ENCODE peak calls at places on chromosome 21, in five cellular contexts. L, P, A, J and H are unnamed samples.

GRCh38 chr21:37370152-37371040 is 3.8 kb downstream of the DYRK1A start:
- DNase-seq in L (no peak), P (no peak), A (no peak), J (no peak), H (no peak)

GRCh38 chr21:43363506-43364260 is 63.2 kb downstream of the SIK1 start:
- DNase-seq in L (no peak), P (no peak), A (no peak), J (no peak), H (no peak)

GRCh38 chr21:37006521-37007291 is at the start of gene RIPPLY3:
- DNase-seq in L (no peak), P (no peak), A (no peak), J (peak), H (peak)

GRCh38 chr21:15539376-15539775 is 190.4 kb upstream of the USP25 start:
- DNase-seq in L (no peak), P (no peak), A (no peak), J (no peak), H (no peak)

GRCh38 chr21:16534408-16535099 is 804.8 kb downstream of the USP25 start:
- DNase-seq in L (no peak), P (no peak), A (no peak), J (peak), H (peak)

GRCh38 chr21:31158789-31159581 is 120.7 kb upstream of the KRTAP19-8 start:
- DNase-seq in L (no peak), P (no peak), A (no peak), J (no peak), H (no peak)

GRCh38 chr21:28675265-28676041 is 317.2 kb downstream of the LTN1 start:
- DNase-seq in L (no peak), P (no peak), A (no peak), J (no peak), H (no peak)

GRCh38 chr21:14120091-14120734 is 90.5 kb downstream of the LIPI start:
- DNase-seq in L (peak), P (peak), A (peak), J (peak), H (peak)

GRCh38 chr21:21114456-21114855 is 116.2 kb downstream of the NCAM2 start:
- DNase-seq in L (no peak), P (no peak), A (no peak), J (no peak), H (no peak)

GRCh38 chr21:31946236-31946635 is 73.4 kb downstream of the HUNK start:
- DNase-seq in L (no peak), P (no peak), A (no peak), J (no peak), H (no peak)

GRCh38 chr21:33944185-33944763 is 28.7 kb upstream of the ATP5PO start:
- DNase-seq in L (no peak), P (no peak), A (no peak), J (no peak), H (no peak)

GRCh38 chr21:40842197-40842552 is 4.8 kb downstream of the DSCAM start:
- DNase-seq in L (no peak), P (no peak), A (no peak), J (no peak), H (no peak)

GRCh38 chr21:28253378-28253777 is 739.3 kb downstream of the LTN1 start:
- DNase-seq in L (no peak), P (no peak), A (no peak), J (no peak), H (no peak)

GRCh38 chr21:16002872-16003466 is 273.2 kb downstream of the USP25 start:
- DNase-seq in L (no peak), P (no peak), A (no peak), J (peak), H (no peak)

GRCh38 chr21:31282095-31282709 is 61.9 kb downstream of the TIAM1 start:
- DNase-seq in L (peak), P (no peak), A (no peak), J (no peak), H (no peak)

GRCh38 chr21:17537299-17537698 is 24.5 kb downstream of the CXADR start:
- DNase-seq in L (no peak), P (no peak), A (no peak), J (peak), H (no peak)

GRCh38 chr21:21439761-21440160 is 441.6 kb downstream of the NCAM2 start:
- DNase-seq in L (no peak), P (no peak), A (no peak), J (no peak), H (no peak)

GRCh38 chr21:26207021-26207420 is 36.5 kb upstream of the APP start:
- DNase-seq in L (no peak), P (no peak), A (no peak), J (no peak), H (no peak)

GRCh38 chr21:26795866-26796329 is 49.3 kb downstream of the ADAMTS1 start:
- DNase-seq in L (no peak), P (no peak), A (no peak), J (peak), H (peak)

GRCh38 chr21:25911730-25912401 is 177.1 kb downstream of the GABPA start:
- DNase-seq in L (no peak), P (no peak), A (no peak), J (no peak), H (no peak)

GRCh38 chr21:37181059-37181458 is 86.1 kb downstream of the VPS26C start:
- DNase-seq in L (no peak), P (no peak), A (no peak), J (no peak), H (no peak)

GRCh38 chr21:40847956-40848355 is 998 bp upstream of the DSCAM start:
- DNase-seq in L (no peak), P (no peak), A (no peak), J (no peak), H (no peak)

GRCh38 chr21:15826147-15826780 is 96.5 kb downstream of the USP25 start:
- DNase-seq in L (peak), P (peak), A (peak), J (peak), H (peak)

GRCh38 chr21:29237110-29238051 is 61.3 kb upstream of the BACH1 start:
- DNase-seq in L (no peak), P (no peak), A (no peak), J (no peak), H (no peak)

GRCh38 chr21:33402011-33402979 is 918 bp upstream of the IFNGR2 start:
- DNase-seq in L (no peak), P (no peak), A (no peak), J (peak), H (no peak)

GRCh38 chr21:19489930-19490329 is 1086.3 kb upstream of the TMPRSS15 start:
- DNase-seq in L (no peak), P (no peak), A (no peak), J (no peak), H (no peak)

GRCh38 chr21:28742527-28742926 is 250.2 kb downstream of the LTN1 start:
- DNase-seq in L (no peak), P (no peak), A (no peak), J (peak), H (no peak)

GRCh38 chr21:26850116-26850643 is 5.0 kb upstream of the ADAMTS1 start:
- DNase-seq in L (peak), P (peak), A (peak), J (peak), H (no peak)

GRCh38 chr21:18070392-18070791 is 174.2 kb upstream of the CHODL start:
- DNase-seq in L (no peak), P (no peak), A (no peak), J (no peak), H (peak)

DNA sequence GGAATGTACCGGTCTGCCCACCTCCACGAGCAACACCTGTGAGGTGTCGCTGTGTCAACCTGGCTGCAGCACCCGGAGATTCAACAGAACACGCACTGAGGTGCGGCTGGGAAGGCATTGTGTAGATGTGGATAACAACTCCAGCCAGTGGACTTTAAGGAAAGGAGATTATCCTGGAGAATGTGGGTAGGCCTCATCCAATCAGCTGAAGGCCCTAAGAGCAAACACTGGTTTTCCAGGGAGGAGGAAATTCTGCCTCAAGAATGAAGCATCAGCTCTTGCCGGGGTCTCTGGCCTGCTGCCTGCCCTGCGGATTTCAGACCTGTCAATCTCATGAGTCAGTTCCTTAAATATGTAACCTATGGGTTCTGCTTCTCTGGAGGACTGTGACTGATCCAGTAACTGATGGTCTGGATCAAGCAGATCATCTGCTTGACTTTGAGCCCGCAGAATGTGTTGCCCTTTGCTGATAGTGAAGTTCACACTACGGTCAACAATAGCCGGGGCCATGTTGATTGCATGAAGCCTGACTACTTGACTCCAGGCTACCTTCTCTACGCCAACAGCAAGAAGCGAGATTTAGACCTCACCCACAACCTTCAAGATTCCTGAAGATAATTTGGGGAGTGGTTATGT is 15.9 kb upstream of the PRDM15 start:
- DNase-seq in L (peak), P (no peak), A (no peak), J (no peak), H (no peak)
- TF ChIP-seq FOXM1 in L (no peak), P (no peak), A (no peak), J (no peak), H (no peak)

GRCh38 chr21:46000731-46001641 is 19.4 kb downstream of the COL6A1 start:
- DNase-seq in L (peak), P (no peak), A (no peak), J (no peak), H (no peak)

GRCh38 chr21:46003575-46004007 is 22.0 kb downstream of the COL6A1 start:
- DNase-seq in L (no peak), P (no peak), A (no peak), J (no peak), H (no peak)

GRCh38 chr21:46004168-46004861 is 22.7 kb downstream of the COL6A1 start:
- DNase-seq in L (no peak), P (no peak), A (no peak), J (no peak), H (no peak)

GRCh38 chr21:46001821-46002681 is 20.5 kb downstream of the COL6A1 start:
- DNase-seq in L (no peak), P (no peak), A (no peak), J (peak), H (no peak)

DNA sequence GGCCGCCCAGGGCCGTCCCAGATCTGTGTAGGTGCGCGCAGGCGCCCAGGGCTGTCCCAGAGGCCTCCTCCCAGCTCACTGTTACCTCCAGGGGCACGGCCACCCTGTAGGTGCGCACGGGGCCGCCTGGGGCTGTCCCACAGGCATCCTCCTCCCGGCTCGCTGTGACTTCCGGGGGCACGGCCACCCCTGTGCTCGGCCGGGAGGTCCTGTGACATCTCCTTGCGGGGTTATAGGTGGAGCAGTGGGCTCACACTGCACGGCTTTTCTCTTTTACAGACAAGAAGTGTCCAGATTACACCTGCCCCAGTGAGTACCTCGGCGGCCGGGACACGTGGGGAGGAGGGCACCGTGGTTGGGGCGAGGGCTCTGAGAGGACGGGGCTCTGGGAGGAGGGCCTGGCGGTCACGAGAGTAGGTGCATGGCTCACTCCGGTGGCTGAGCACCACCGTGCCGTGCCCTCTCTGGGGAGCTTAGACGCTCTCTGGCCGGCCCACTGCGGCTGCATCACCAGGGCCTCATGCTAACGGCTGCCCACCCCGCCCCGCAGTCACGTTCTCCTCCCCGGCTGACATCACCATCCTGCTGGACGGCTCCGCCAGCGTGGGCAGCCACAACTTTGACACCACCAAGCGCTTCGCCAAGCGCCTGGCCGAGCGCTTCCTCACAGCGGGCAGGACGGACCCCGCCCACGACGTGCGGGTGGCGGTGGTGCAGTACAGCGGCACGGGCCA is 21.4 kb downstream of the COL6A1 start:
- DNase-seq in L (no peak), P (no peak), A (no peak), J (no peak), H (no peak)
- TF ChIP-seq FOXM1 in L (no peak), P (no peak), A (no peak), J (no peak), H (no peak)

GRCh38 chr21:38679531-38679930 is 126.2 kb upstream of the ETS2 start:
- DNase-seq in L (no peak), P (peak), A (no peak), J (no peak), H (no peak)
- TF ChIP-seq FOXM1 in L (no peak), P (no peak), A (no peak), J (no peak), H (no peak)

GRCh38 chr21:34959607-34960006 is 89.5 kb downstream of the RUNX1 start:
- DNase-seq in L (no peak), P (no peak), A (no peak), J (no peak), H (no peak)

GRCh38 chr21:34965200-34966174 is 83.6 kb downstream of the RUNX1 start:
- DNase-seq in L (no peak), P (no peak), A (peak), J (no peak), H (no peak)

GRCh38 chr21:34962136-34962535 is 87.0 kb downstream of the RUNX1 start:
- DNase-seq in L (no peak), P (no peak), A (no peak), J (no peak), H (no peak)

GRCh38 chr21:34960672-34961071 is 88.4 kb downstream of the RUNX1 start:
- DNase-seq in L (no peak), P (no peak), A (no peak), J (no peak), H (no peak)

DNA sequence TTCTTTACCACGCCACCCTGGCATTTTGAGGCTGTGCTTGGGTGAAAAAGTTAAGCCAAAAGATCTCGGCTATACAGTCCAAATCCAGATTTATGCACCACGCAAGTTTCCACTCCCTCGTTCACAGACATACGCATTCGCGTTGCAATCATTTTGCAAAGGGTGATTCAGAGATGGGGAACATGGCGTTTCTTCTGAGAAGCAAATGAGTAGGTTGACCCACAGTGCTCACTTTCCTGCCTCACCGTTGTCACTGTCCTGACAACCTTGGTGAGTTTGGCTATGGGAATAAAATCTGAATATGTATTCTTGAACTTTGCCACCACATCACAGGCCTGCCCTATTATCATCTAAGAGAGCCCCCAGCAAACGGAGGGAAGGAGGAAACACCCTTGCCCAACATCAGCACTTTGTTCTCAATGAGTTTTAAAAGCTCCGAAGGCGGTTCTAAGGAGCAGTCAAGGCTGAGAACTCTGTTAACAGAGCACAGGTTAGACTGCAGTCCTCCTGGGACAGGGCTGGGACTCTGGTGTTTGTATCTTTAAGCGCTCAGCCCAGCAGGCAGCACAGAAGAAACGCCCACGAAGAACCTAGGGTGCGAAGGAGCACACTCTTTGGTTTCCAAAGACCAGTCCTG is 86.4 kb downstream of the RUNX1 start:
- DNase-seq in L (no peak), P (no peak), A (no peak), J (no peak), H (no peak)
- TF ChIP-seq FOXM1 in L (no peak), P (no peak), A (no peak), J (no peak), H (no peak)

DNA sequence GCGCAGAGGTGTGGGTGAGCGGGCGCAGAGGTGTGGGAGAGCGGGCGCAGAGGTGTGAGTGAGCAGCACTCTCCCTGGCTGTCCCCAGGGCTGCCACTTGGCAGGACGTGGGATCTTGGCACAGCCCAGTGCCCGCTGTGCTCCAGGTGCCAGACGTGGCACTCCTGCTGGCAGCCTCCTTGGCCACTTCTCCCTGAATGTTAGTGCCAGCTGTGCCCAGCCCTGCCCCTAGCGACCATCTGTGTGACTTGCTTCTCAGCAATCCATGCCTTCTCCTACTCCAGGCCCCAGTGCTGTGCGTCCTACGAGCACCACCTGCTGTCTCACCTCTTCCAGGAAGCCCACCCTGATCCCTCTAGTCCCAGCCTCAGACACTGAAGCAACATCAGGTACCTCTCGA is 30.5 kb downstream of the KRTAP10-1 start:
- DNase-seq in L (no peak), P (no peak), A (no peak), J (peak), H (no peak)
- TF ChIP-seq FOXM1 in L (no peak), P (no peak), A (no peak), J (no peak), H (no peak)

DNA sequence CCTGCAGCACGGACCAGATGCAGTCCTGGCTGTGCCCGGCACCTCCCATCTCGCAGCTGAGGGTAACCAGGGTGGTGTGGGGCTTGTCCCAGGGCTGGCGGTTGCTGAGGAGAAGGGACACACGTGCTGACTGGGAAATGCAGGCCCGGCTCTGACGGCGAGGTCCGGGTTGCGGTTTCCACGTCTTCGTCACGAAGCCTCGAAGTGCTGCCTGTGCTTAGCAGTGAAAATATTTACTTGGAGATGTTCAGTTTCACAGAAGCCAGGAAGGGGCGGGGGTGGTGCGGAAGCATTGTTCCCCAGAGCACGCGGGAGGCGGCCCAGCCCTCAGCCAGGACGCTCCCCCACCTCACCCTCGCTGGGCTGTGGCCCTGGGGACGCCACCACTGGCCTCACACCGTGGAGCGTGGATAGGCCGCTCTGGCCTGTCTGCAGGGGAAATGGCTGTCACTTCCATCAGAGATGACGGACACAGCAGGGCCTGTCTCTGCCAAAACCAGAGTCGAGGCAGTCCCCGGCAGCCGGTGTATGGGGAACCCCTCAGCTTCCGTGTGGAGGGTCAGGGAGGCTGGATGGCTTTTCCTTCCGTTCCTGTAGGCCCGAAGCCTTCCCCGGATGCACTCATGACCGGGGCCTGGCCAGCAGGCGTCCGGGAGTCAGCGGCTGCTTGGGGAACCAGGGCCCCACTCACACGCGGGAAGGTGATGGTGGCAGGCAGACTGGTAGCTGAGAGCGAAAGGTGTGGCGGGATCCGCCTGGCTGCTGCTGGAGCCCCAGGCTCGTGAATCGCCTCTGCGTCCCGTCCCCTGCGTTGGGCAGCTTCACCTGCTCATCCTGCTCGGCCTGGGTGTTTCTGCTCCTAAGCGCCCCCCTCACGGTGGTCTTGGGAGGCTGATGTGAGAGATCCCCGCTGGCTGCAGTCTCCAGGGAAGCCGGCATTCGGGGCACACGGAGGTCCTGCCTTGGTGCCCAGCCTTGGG is 14.7 kb upstream of the POFUT2 start:
- DNase-seq in L (no peak), P (no peak), A (no peak), J (no peak), H (no peak)
- TF ChIP-seq FOXM1 in L (no peak), P (no peak), A (no peak), J (no peak), H (no peak)

DNA sequence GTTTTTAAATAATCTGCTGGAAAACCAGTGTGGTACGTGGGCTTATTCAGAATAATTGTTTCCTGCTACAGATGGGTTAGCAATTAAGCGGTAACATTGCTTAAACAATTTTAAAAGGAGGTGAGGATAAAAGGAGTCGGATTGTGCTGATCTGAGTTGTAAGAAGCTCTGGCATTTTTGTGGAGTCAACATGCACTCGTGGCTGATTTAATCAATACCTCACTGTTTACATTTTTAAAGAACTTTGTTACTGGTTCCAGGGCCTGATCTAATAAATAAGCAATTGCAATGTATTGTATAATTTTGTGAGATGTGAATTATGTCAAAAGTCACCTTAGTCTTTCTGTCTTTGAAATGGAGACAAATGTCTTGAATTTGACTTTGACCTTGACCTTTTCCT is 474.0 kb downstream of the SETD4 start:
- DNase-seq in L (no peak), P (no peak), A (no peak), J (no peak), H (no peak)
- TF ChIP-seq FOXM1 in L (no peak), P (no peak), A (no peak), J (no peak), H (no peak)